ENCODE peak calls at places on chromosomes 11 and 22, in six cellular contexts. One of them, this sample, is unnamed.

GRCh38 chr11:44446341-44446712 is 119.1 kb upstream of the CD82 start:
- DNase-seq in iPS DF 6.9: no peak
- DNase-seq in lower leg skin: peak
- DNase-seq in stimulated activated CD4-positive, alpha-beta T cell treated with anti-CD3 and anti-CD28 coated beads, TNF-alpha, amount 100 ng/mL, for 1 hour: no peak
- DNase-seq in psoas muscle: no peak
- DNase-seq in ELF-1: no peak
- DNase-seq in this sample: no peak

GRCh38 chr11:86917577-86917976 is 37.6 kb downstream of the FZD4 start:
- DNase-seq in stimulated activated CD4-positive, alpha-beta T cell treated with anti-CD3 and anti-CD28 coated beads, TNF-alpha, amount 100 ng/mL, for 1 hour: no peak
- DNase-seq in lower leg skin: no peak
- DNase-seq in iPS DF 6.9: no peak
- DNase-seq in psoas muscle: no peak
- DNase-seq in ELF-1: no peak
- DNase-seq in this sample: no peak

GRCh38 chr22:31233001-31233400 is 20.9 kb downstream of the LIMK2 start:
- DNase-seq in psoas muscle: no peak
- DNase-seq in stimulated activated CD4-positive, alpha-beta T cell treated with anti-CD3 and anti-CD28 coated beads, TNF-alpha, amount 100 ng/mL, for 1 hour: no peak
- DNase-seq in iPS DF 6.9: no peak
- DNase-seq in lower leg skin: no peak
- DNase-seq in ELF-1: no peak
- DNase-seq in this sample: no peak

GRCh38 chr22:37020192-37020479 is 594 bp downstream of the MPST start:
- DNase-seq in stimulated activated CD4-positive, alpha-beta T cell treated with anti-CD3 and anti-CD28 coated beads, TNF-alpha, amount 100 ng/mL, for 1 hour: no peak
- DNase-seq in psoas muscle: no peak
- DNase-seq in iPS DF 6.9: no peak
- DNase-seq in ELF-1: peak
- DNase-seq in lower leg skin: peak
- DNase-seq in this sample: no peak

GRCh38 chr22:31326877-31327276 is 19.3 kb downstream of the PATZ1 start:
- DNase-seq in ELF-1: no peak
- DNase-seq in lower leg skin: peak
- DNase-seq in iPS DF 6.9: no peak
- DNase-seq in stimulated activated CD4-positive, alpha-beta T cell treated with anti-CD3 and anti-CD28 coated beads, TNF-alpha, amount 100 ng/mL, for 1 hour: no peak
- DNase-seq in psoas muscle: no peak
- DNase-seq in this sample: no peak

GRCh38 chr11:102776454-102776853 is 4.0 kb downstream of the MMP10 start:
- DNase-seq in iPS DF 6.9: no peak
- DNase-seq in psoas muscle: no peak
- DNase-seq in lower leg skin: no peak
- DNase-seq in ELF-1: no peak
- DNase-seq in stimulated activated CD4-positive, alpha-beta T cell treated with anti-CD3 and anti-CD28 coated beads, TNF-alpha, amount 100 ng/mL, for 1 hour: no peak
- DNase-seq in this sample: no peak

GRCh38 chr11:130886704-130887103 is 29.6 kb downstream of the SNX19 start:
- DNase-seq in ELF-1: no peak
- DNase-seq in stimulated activated CD4-positive, alpha-beta T cell treated with anti-CD3 and anti-CD28 coated beads, TNF-alpha, amount 100 ng/mL, for 1 hour: no peak
- DNase-seq in psoas muscle: no peak
- DNase-seq in lower leg skin: no peak
- DNase-seq in iPS DF 6.9: no peak
- DNase-seq in this sample: no peak

GRCh38 chr11:2913029-2913431 is 16.2 kb downstream of the PHLDA2 start:
- DNase-seq in stimulated activated CD4-positive, alpha-beta T cell treated with anti-CD3 and anti-CD28 coated beads, TNF-alpha, amount 100 ng/mL, for 1 hour: no peak
- DNase-seq in lower leg skin: no peak
- DNase-seq in iPS DF 6.9: no peak
- DNase-seq in psoas muscle: no peak
- DNase-seq in ELF-1: no peak
- DNase-seq in this sample: no peak

GRCh38 chr11:128535468-128536457 is 51.6 kb downstream of the ETS1 start:
- DNase-seq in lower leg skin: no peak
- DNase-seq in iPS DF 6.9: no peak
- DNase-seq in psoas muscle: no peak
- DNase-seq in stimulated activated CD4-positive, alpha-beta T cell treated with anti-CD3 and anti-CD28 coated beads, TNF-alpha, amount 100 ng/mL, for 1 hour: no peak
- DNase-seq in ELF-1: no peak
- DNase-seq in this sample: no peak

GRCh38 chr11:32323814-32324130 is 111.6 kb downstream of the WT1 start:
- DNase-seq in iPS DF 6.9: no peak
- DNase-seq in lower leg skin: no peak
- DNase-seq in ELF-1: no peak
- DNase-seq in psoas muscle: no peak
- DNase-seq in stimulated activated CD4-positive, alpha-beta T cell treated with anti-CD3 and anti-CD28 coated beads, TNF-alpha, amount 100 ng/mL, for 1 hour: no peak
- DNase-seq in this sample: no peak

GRCh38 chr11:122115520-122116343 is at the start of gene BLID:
- DNase-seq in stimulated activated CD4-positive, alpha-beta T cell treated with anti-CD3 and anti-CD28 coated beads, TNF-alpha, amount 100 ng/mL, for 1 hour: no peak
- DNase-seq in ELF-1: peak
- DNase-seq in lower leg skin: peak
- DNase-seq in psoas muscle: peak
- DNase-seq in iPS DF 6.9: no peak
- DNase-seq in this sample: no peak

GRCh38 chr11:78212586-78213371 is 24.1 kb downstream of the USP35 start:
- DNase-seq in iPS DF 6.9: no peak
- DNase-seq in stimulated activated CD4-positive, alpha-beta T cell treated with anti-CD3 and anti-CD28 coated beads, TNF-alpha, amount 100 ng/mL, for 1 hour: no peak
- DNase-seq in lower leg skin: peak
- DNase-seq in ELF-1: no peak
- DNase-seq in psoas muscle: no peak
- DNase-seq in this sample: no peak

GRCh38 chr11:105296386-105296785 is 156.8 kb upstream of the CARD18 start:
- DNase-seq in psoas muscle: no peak
- DNase-seq in iPS DF 6.9: no peak
- DNase-seq in ELF-1: no peak
- DNase-seq in stimulated activated CD4-positive, alpha-beta T cell treated with anti-CD3 and anti-CD28 coated beads, TNF-alpha, amount 100 ng/mL, for 1 hour: no peak
- DNase-seq in lower leg skin: peak
- DNase-seq in this sample: no peak

GRCh38 chr11:70470127-70470526 is 71.8 kb downstream of the CTTN start:
- DNase-seq in lower leg skin: no peak
- DNase-seq in stimulated activated CD4-positive, alpha-beta T cell treated with anti-CD3 and anti-CD28 coated beads, TNF-alpha, amount 100 ng/mL, for 1 hour: no peak
- DNase-seq in ELF-1: no peak
- DNase-seq in iPS DF 6.9: no peak
- DNase-seq in psoas muscle: no peak
- DNase-seq in this sample: no peak

GRCh38 chr11:1305558-1306056 is 3.8 kb downstream of the TOLLIP start:
- DNase-seq in ELF-1: no peak
- DNase-seq in psoas muscle: no peak
- DNase-seq in iPS DF 6.9: no peak
- DNase-seq in stimulated activated CD4-positive, alpha-beta T cell treated with anti-CD3 and anti-CD28 coated beads, TNF-alpha, amount 100 ng/mL, for 1 hour: no peak
- DNase-seq in lower leg skin: peak
- DNase-seq in this sample: no peak

GRCh38 chr11:102882389-102883024 is 7.7 kb upstream of the MMP12 start:
- DNase-seq in psoas muscle: no peak
- DNase-seq in lower leg skin: no peak
- DNase-seq in ELF-1: no peak
- DNase-seq in iPS DF 6.9: no peak
- DNase-seq in stimulated activated CD4-positive, alpha-beta T cell treated with anti-CD3 and anti-CD28 coated beads, TNF-alpha, amount 100 ng/mL, for 1 hour: no peak
- DNase-seq in this sample: no peak

GRCh38 chr22:44108806-44109385 is 71.8 kb upstream of the PARVG start:
- DNase-seq in psoas muscle: no peak
- DNase-seq in ELF-1: no peak
- DNase-seq in iPS DF 6.9: no peak
- DNase-seq in lower leg skin: peak
- DNase-seq in stimulated activated CD4-positive, alpha-beta T cell treated with anti-CD3 and anti-CD28 coated beads, TNF-alpha, amount 100 ng/mL, for 1 hour: no peak
- DNase-seq in this sample: no peak

GRCh38 chr11:108364159-108364558 is 103.2 kb downstream of the C11orf65 start:
- DNase-seq in ELF-1: no peak
- DNase-seq in iPS DF 6.9: no peak
- DNase-seq in lower leg skin: no peak
- DNase-seq in stimulated activated CD4-positive, alpha-beta T cell treated with anti-CD3 and anti-CD28 coated beads, TNF-alpha, amount 100 ng/mL, for 1 hour: no peak
- DNase-seq in psoas muscle: no peak
- DNase-seq in this sample: no peak

GRCh38 chr11:76653674-76654309 is 16.8 kb downstream of the LRRC32 start:
- DNase-seq in iPS DF 6.9: no peak
- DNase-seq in ELF-1: no peak
- DNase-seq in lower leg skin: peak
- DNase-seq in psoas muscle: peak
- DNase-seq in stimulated activated CD4-positive, alpha-beta T cell treated with anti-CD3 and anti-CD28 coated beads, TNF-alpha, amount 100 ng/mL, for 1 hour: no peak
- DNase-seq in this sample: no peak